ENCODE peak calls at places on chromosomes 4 and X, in six cellular contexts. F, V, Y, W, I and M are unnamed samples.

GRCh38 chrX:40279762-40280161 is 182.0 kb upstream of the BCOR start:
- DNase-seq in Y (no peak), V (no peak), W (no peak), F (no peak), I (no peak), M (no peak)

GRCh38 chr4:167786504-167786903 is 305.8 kb upstream of the ANXA10 start:
- DNase-seq in W (no peak), Y (no peak), V (no peak), F (no peak), I (no peak), M (no peak)

GRCh38 chrX:28347526-28347925 is 239.7 kb upstream of the IL1RAPL1 start:
- DNase-seq in W (no peak), F (no peak), V (no peak), Y (no peak), I (no peak), M (no peak)

GRCh38 chrX:134933911-134934310 is 56.9 kb upstream of the SMIM10 start:
- DNase-seq in I (no peak), Y (no peak), W (no peak), V (no peak), F (no peak), M (no peak)

GRCh38 chrX:135295238-135295943 is 13.9 kb upstream of the ETDC start:
- DNase-seq in V (peak; percentile 37), W (peak; percentile 31), F (peak; percentile 60), Y (no peak), I (peak; percentile 40), M (peak; percentile 67)

GRCh38 chr4:5622596-5622995 is 85.8 kb downstream of the EVC2 start:
- DNase-seq in F (no peak), I (no peak), Y (no peak), V (no peak), W (no peak), M (no peak)

GRCh38 chrX:12563121-12563520 is 228.1 kb upstream of the PRPS2 start:
- DNase-seq in W (no peak), Y (no peak), I (no peak), F (no peak), V (peak; percentile 57), M (no peak)

GRCh38 chrX:154918060-154918483 is 31.9 kb downstream of the F8A1 start:
- DNase-seq in I (peak; percentile 11), Y (peak; percentile 74), F (peak; percentile 39), V (peak; percentile 86), W (peak; percentile 0), M (peak; percentile 52)

GRCh38 chr4:71406459-71406963 is 67.7 kb downstream of the SLC4A4 start:
- DNase-seq in F (no peak), Y (no peak), I (no peak), V (peak; percentile 82), W (no peak), M (no peak)

GRCh38 chr4:99633772-99634171 is 23.9 kb downstream of the C4orf54 start:
- DNase-seq in I (no peak), Y (no peak), V (no peak), F (no peak), W (no peak), M (no peak)

GRCh38 chr4:36385951-36386561 is 104.6 kb downstream of the DTHD1 start:
- DNase-seq in Y (no peak), W (peak; percentile 9), V (no peak), F (peak; percentile 78), I (peak; percentile 20), M (no peak)

GRCh38 chr4:174120446-174121142 is 162.9 kb downstream of the FBXO8 start:
- DNase-seq in I (peak; percentile 17), Y (peak; percentile 55), F (peak; percentile 52), V (peak; percentile 72), W (no peak), M (peak; percentile 76)

GRCh38 chrX:136525738-136526606 is 6.0 kb upstream of the VGLL1 start:
- DNase-seq in F (no peak), W (no peak), I (no peak), Y (no peak), V (peak; percentile 82), M (no peak)

GRCh38 chr4:83552085-83552484 is 16.2 kb downstream of the GPAT3 start:
- DNase-seq in I (no peak), F (no peak), V (peak; percentile 78), W (no peak), Y (no peak), M (no peak)

GRCh38 chrX:4175221-4175620 is 461.8 kb upstream of the PRKX start:
- DNase-seq in F (no peak), Y (no peak), V (no peak), W (no peak), I (no peak), M (no peak)

GRCh38 chr4:53547983-53548382 is 43.3 kb downstream of the LNX1 start:
- DNase-seq in I (no peak), V (peak; percentile 57), W (no peak), F (no peak), Y (no peak), M (no peak)

GRCh38 chr4:30399476-30399875 is 320.7 kb upstream of the PCDH7 start:
- DNase-seq in I (no peak), W (no peak), F (no peak), V (no peak), Y (no peak), M (no peak)

GRCh38 chrX:44344194-44344593 is 722 bp upstream of the EFHC2 start:
- DNase-seq in W (peak; percentile 54), I (peak; percentile 14), V (no peak), F (peak; percentile 19), Y (no peak), M (no peak)

GRCh38 chr4:170157670-170158069 is 67.9 kb upstream of the AADAT start:
- DNase-seq in Y (no peak), I (no peak), V (no peak), W (no peak), F (no peak), M (no peak)